ENCODE peak calls at places on chromosomes 11 and 22, in nine cellular contexts. I, S, H, L, R, C, U, E and N are unnamed samples.

GRCh38 chr11:126748097-126748756 is 252.3 kb downstream of the KIRREL3 start:
- DNase-seq in I (no peak), S (no peak), H (no peak), L (no peak), R (no peak), C (peak; percentile 79), U (peak; percentile 79), E (no peak), N (no peak)

GRCh38 chr11:87447606-87448005 is 409.9 kb downstream of the TMEM135 start:
- DNase-seq in I (no peak), S (no peak), H (no peak), L (no peak), R (no peak), C (no peak), U (no peak), E (no peak), N (no peak)

GRCh38 chr11:65654375-65655349 is 8.1 kb downstream of the RELA start:
- DNase-seq in I (no peak), S (no peak), H (no peak), L (no peak), R (no peak), C (no peak), U (no peak), E (no peak), N (no peak)

GRCh38 chr11:130490682-130491449 is 42.4 kb downstream of the ADAMTS15 start:
- DNase-seq in I (no peak), S (no peak), H (no peak), L (no peak), R (no peak), C (no peak), U (no peak), E (no peak), N (no peak)

GRCh38 chr11:102469196-102469821 is 16.7 kb upstream of the TMEM123 start:
- DNase-seq in I (peak; percentile 19), S (no peak), H (peak; percentile 27), L (no peak), R (peak; percentile 64), C (no peak), U (no peak), E (no peak), N (no peak)

GRCh38 chr11:64297722-64298358 is 2.3 kb upstream of the CATSPERZ start:
- DNase-seq in I (no peak), S (no peak), H (no peak), L (no peak), R (no peak), C (no peak), U (peak; percentile 80), E (peak; percentile 20), N (no peak)

GRCh38 chr11:134751161-134751560 is 339.1 kb upstream of the B3GAT1 start:
- DNase-seq in I (no peak), S (no peak), H (no peak), L (no peak), R (no peak), C (no peak), U (no peak), E (no peak), N (no peak)

GRCh38 chr11:69922596-69923111 is 103.4 kb upstream of the FGF3 start:
- DNase-seq in I (no peak), S (no peak), H (no peak), L (no peak), R (no peak), C (no peak), U (no peak), E (no peak), N (no peak)

GRCh38 chr11:76861490-76861953 is 804 bp downstream of the ACER3 start:
- DNase-seq in I (no peak), S (no peak), H (no peak), L (no peak), R (no peak), C (no peak), U (no peak), E (no peak), N (no peak)

GRCh38 chr11:16346975-16347374 is 9.4 kb downstream of the SOX6 start:
- DNase-seq in I (no peak), S (no peak), H (no peak), L (no peak), R (peak; percentile 61), C (peak; percentile 13), U (no peak), E (no peak), N (no peak)

GRCh38 chr22:17366830-17367229 is 2.4 kb upstream of the CECR2 start:
- DNase-seq in I (no peak), S (no peak), H (peak; percentile 69), L (peak; percentile 21), R (no peak), C (peak; percentile 2), U (no peak), E (no peak), N (peak; percentile 73)

GRCh38 chr11:16815047-16815767 is 76.8 kb downstream of the C11orf58 start:
- DNase-seq in I (no peak), S (no peak), H (no peak), L (peak; percentile 47), R (peak; percentile 38), C (no peak), U (no peak), E (peak; percentile 44), N (no peak)

GRCh38 chr11:34641981-34642380 is 21.1 kb downstream of the EHF start:
- DNase-seq in I (no peak), S (no peak), H (no peak), L (no peak), R (no peak), C (no peak), U (no peak), E (no peak), N (no peak)

GRCh38 chr11:130166457-130166784 is 6.8 kb downstream of the ST14 start:
- DNase-seq in I (peak; percentile 35), S (no peak), H (no peak), L (peak; percentile 92), R (peak; percentile 75), C (no peak), U (no peak), E (no peak), N (peak; percentile 54)

GRCh38 chr11:10295056-10295901 is 1.3 kb upstream of the SBF2 start:
- DNase-seq in I (no peak), S (no peak), H (no peak), L (no peak), R (peak; percentile 31), C (no peak), U (no peak), E (no peak), N (no peak)

GRCh38 chr11:624705-625635 is at the start of gene CDHR5:
- DNase-seq in I (no peak), S (no peak), H (no peak), L (no peak), R (no peak), C (no peak), U (no peak), E (no peak), N (no peak)

GRCh38 chr11:34146411-34146810 is 41.0 kb downstream of the NAT10 start:
- DNase-seq in I (no peak), S (no peak), H (no peak), L (no peak), R (no peak), C (no peak), U (no peak), E (no peak), N (no peak)

GRCh38 chr11:64609436-64610047 is 18.5 kb downstream of the SLC22A12 start:
- DNase-seq in I (no peak), S (no peak), H (no peak), L (no peak), R (no peak), C (no peak), U (no peak), E (no peak), N (no peak)

GRCh38 chr11:16804104-16804947 is 65.9 kb downstream of the C11orf58 start:
- DNase-seq in I (peak; percentile 56), S (no peak), H (no peak), L (no peak), R (peak; percentile 59), C (no peak), U (no peak), E (no peak), N (no peak)

GRCh38 chr11:130165601-130166456 is 6.2 kb downstream of the ST14 start:
- DNase-seq in I (no peak), S (no peak), H (no peak), L (no peak), R (no peak), C (no peak), U (no peak), E (no peak), N (peak; percentile 28)

GRCh38 chr22:17770180-17771077 is 3.8 kb downstream of the BID start:
- DNase-seq in I (no peak), S (no peak), H (no peak), L (no peak), R (no peak), C (no peak), U (no peak), E (no peak), N (peak; percentile 48)

GRCh38 chr11:120146413-120147093 is 8.6 kb upstream of the TRIM29 start:
- DNase-seq in I (no peak), S (no peak), H (no peak), L (no peak), R (no peak), C (no peak), U (no peak), E (no peak), N (no peak)

GRCh38 chr22:22408269-22408668 is 100.3 kb downstream of the ZNF280B start:
- DNase-seq in I (no peak), S (no peak), H (no peak), L (no peak), R (no peak), C (no peak), U (no peak), E (no peak), N (no peak)